ENCODE peak calls at places on chromosomes 7 and 10, in four cellular contexts. B, X, K and S are unnamed samples.

GRCh38 chr7:31957090-31957720 is 113.0 kb downstream of the PDE1C start:
- DNase-seq in B (no peak), X (no peak), K (no peak), S (no peak)

GRCh38 chr7:158497627-158498026 is 90.0 kb downstream of the PTPRN2 start:
- DNase-seq in B (no peak), X (no peak), K (no peak), S (no peak)

GRCh38 chr10:113854757-113855626 is 531 bp downstream of the NHLRC2 start:
- DNase-seq in B (peak; percentile 42), X (peak; percentile 65), K (peak; percentile 23), S (peak; percentile 72)

GRCh38 chr7:26100940-26101339 is 51.1 kb upstream of the NFE2L3 start:
- DNase-seq in B (no peak), X (no peak), K (no peak), S (no peak)

GRCh38 chr7:88226886-88227516 is 7.2 kb upstream of the SRI start:
- DNase-seq in B (no peak), X (no peak), K (peak; percentile 90), S (no peak)

GRCh38 chr10:114504769-114505579 is 100.7 kb upstream of the AFAP1L2 start:
- DNase-seq in B (no peak), X (no peak), K (peak; percentile 67), S (no peak)

GRCh38 chr10:59960751-59961150 is 54.4 kb upstream of the CCDC6 start:
- DNase-seq in B (no peak), X (no peak), K (no peak), S (no peak)

GRCh38 chr7:106623846-106624245 is 37.1 kb downstream of the CCDC71L start:
- DNase-seq in B (no peak), X (no peak), K (no peak), S (no peak)

GRCh38 chr10:22849077-22849810 is 78.6 kb upstream of the ARMC3 start:
- DNase-seq in B (no peak), X (no peak), K (peak; percentile 66), S (no peak)

DNA sequence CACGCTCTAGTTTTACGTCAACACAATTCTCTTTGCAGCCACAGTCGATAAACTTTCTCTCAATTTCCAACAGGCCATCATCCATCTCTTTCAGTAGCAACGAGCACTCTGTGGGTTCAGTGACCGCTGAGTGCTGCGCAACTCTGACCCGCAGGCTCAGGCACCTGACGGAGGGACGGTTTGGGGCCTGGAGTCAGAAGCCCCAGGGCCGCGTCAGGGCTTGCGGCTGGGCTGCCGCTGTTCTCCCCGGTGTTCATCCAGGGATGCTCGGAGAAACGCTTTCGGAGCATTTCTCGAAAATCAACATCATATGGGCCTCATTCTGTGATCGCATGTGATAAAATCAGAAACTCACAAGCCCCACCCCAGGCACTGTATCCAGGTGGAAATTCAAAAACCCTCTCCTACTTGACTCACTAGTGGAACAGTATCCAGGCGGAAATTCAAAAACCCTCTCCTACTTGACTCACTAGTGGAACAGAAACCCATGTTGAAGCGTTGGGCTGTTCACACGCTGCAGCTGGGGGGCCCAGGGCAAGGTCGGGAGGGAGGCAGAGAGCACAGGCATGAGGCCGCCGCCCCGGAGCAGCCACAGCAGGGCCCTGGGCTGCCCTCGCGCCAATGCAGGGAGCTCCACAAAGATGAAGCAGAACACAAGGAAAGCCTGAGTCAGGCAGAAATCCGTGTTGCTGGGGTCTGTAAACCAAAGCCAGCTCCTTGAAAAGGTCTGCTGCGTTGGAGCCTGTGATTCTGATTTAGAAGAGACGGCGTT is 73.3 kb upstream of the NKX6-2 start:
- DNase-seq in B (peak; percentile 6), X (no peak), K (no peak), S (no peak)
- TF ChIP-seq ELF4 in B (no peak), X (no peak), K (no peak), S (no peak)

GRCh38 chr7:30893357-30893756 is 18.3 kb upstream of the AQP1 start:
- DNase-seq in B (no peak), X (no peak), K (no peak), S (peak; percentile 31)

GRCh38 chr7:30884881-30885280 is 26.8 kb upstream of the AQP1 start:
- DNase-seq in B (no peak), X (no peak), K (no peak), S (no peak)

GRCh38 chr7:30886608-30887011 is 25.0 kb upstream of the AQP1 start:
- DNase-seq in B (no peak), X (no peak), K (no peak), S (no peak)

GRCh38 chr7:30887464-30887872 is 24.2 kb upstream of the AQP1 start:
- DNase-seq in B (no peak), X (no peak), K (no peak), S (no peak)

DNA sequence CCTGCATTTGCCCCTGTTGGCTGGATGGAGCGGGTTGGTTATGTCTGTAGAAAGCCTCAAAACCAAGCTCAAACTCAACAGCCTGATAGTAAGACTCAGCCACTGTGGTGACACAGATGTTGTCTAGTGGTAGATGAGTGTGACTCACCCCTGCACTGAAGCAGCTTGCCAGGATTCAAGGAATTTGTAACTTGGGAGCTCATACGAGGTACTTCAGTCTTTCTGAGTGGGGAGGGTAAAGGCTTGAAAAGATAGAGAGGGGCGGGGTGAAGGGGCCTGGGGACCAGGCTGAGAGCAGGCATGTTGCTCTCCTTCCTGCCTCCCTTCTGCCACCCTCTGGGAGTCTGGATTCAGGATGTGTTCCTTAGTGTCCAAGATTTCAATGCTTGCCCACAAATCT is 22.9 kb upstream of the AQP1 start:
- DNase-seq in B (no peak), X (no peak), K (no peak), S (no peak)
- TF ChIP-seq ELF4 in B (no peak), X (no peak), K (no peak), S (no peak)

GRCh38 chr7:29563590-29564454 is at the start of gene PRR15:
- DNase-seq in B (peak; percentile 84), X (no peak), K (peak; percentile 64), S (peak; percentile 66)
- TF ChIP-seq ELF4 in B (no peak), X (no peak), K (peak; percentile 38), S (no peak)

GRCh38 chr10:91251430-91252056 is 31.1 kb downstream of the PCGF5 start:
- DNase-seq in B (peak; percentile 22), X (peak; percentile 40), K (peak; percentile 54), S (peak; percentile 54)
- TF ChIP-seq ELF4 in B (no peak), X (no peak), K (no peak), S (no peak)

DNA sequence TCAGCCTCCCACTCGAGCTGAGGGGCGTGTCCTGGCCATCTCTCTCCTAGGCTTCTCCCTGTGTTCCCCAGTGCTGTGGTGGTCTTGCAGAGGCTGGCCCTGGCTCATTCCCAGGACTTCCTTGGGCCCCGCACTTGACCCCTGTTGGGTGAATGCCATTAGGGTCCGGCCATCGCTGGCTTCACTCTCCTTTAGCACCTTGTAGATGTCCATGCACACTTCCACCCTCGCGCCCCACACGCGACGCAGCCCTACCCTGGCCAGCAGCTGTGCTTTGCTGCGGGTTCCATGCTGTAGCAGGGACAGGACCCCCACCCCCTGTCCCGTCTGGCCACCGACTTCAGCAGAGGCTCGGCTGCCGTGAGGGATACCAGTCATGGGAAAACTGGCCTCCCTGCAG is 46.3 kb downstream of the PITRM1 start:
- DNase-seq in B (no peak), X (no peak), K (no peak), S (no peak)
- TF ChIP-seq ELF4 in B (no peak), X (no peak), K (no peak), S (no peak)

DNA sequence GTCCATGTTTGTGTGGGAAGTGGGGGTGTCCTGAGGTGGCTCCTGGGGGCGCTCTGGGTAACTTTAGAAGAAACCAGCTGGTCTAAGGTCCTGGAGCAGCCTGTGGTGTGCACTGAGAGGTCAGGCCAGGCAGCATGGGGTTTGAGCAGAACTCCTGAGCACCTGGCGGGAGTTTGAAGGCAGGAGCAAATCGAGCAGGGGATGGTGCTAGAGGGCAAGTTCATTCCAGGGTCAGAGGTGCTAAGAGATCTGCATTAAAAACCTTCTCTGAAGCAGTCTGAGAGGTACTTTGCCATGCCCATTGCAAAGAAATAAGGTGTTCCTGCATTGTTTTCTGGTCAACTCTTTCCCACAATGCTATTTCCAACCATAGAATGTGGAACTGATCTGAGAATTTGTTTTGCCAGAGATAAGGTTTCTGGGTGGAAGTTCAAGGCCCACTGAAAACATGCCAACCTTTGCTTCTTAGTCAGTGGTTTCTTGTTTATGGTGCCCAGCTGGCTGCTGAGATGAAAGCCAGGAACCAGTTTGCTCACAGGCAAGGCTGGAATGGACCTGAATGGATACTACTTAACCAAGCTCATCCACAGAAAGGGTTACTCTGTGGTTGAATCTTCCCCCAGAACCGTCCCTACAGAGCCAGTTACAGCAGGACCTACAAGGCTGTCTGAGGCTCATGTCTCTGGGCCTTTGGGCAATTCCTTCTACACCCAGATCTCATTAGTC is 136.3 kb upstream of the TMEM72 start:
- DNase-seq in B (no peak), X (no peak), K (no peak), S (no peak)
- TF ChIP-seq ELF4 in B (no peak), X (no peak), K (no peak), S (no peak)

GRCh38 chr10:70317943-70318318 is 34.1 kb upstream of the NPFFR1 start:
- DNase-seq in B (no peak), X (no peak), K (no peak), S (no peak)

GRCh38 chr10:70317272-70317942 is 33.6 kb upstream of the NPFFR1 start:
- DNase-seq in B (no peak), X (no peak), K (peak; percentile 33), S (no peak)

GRCh38 chr10:70315276-70315675 is 31.5 kb upstream of the NPFFR1 start:
- DNase-seq in B (no peak), X (no peak), K (no peak), S (no peak)

GRCh38 chr10:70312972-70313371 is 29.2 kb upstream of the NPFFR1 start:
- DNase-seq in B (no peak), X (no peak), K (no peak), S (no peak)

GRCh38 chr10:70315815-70316214 is 32.0 kb upstream of the NPFFR1 start:
- DNase-seq in B (no peak), X (no peak), K (no peak), S (no peak)
- TF ChIP-seq ELF4 in B (no peak), X (no peak), K (no peak), S (no peak)

GRCh38 chr7:68417002-68417401 is 1181.3 kb upstream of the AUTS2 start:
- DNase-seq in B (no peak), X (no peak), K (no peak), S (no peak)

GRCh38 chr7:68417659-68418058 is 1180.6 kb upstream of the AUTS2 start:
- DNase-seq in B (no peak), X (peak; percentile 32), K (no peak), S (no peak)

GRCh38 chr7:68409851-68410250 is 1188.4 kb upstream of the AUTS2 start:
- DNase-seq in B (no peak), X (no peak), K (no peak), S (no peak)

GRCh38 chr7:68411742-68412141 is 1186.5 kb upstream of the AUTS2 start:
- DNase-seq in B (no peak), X (no peak), K (no peak), S (no peak)

DNA sequence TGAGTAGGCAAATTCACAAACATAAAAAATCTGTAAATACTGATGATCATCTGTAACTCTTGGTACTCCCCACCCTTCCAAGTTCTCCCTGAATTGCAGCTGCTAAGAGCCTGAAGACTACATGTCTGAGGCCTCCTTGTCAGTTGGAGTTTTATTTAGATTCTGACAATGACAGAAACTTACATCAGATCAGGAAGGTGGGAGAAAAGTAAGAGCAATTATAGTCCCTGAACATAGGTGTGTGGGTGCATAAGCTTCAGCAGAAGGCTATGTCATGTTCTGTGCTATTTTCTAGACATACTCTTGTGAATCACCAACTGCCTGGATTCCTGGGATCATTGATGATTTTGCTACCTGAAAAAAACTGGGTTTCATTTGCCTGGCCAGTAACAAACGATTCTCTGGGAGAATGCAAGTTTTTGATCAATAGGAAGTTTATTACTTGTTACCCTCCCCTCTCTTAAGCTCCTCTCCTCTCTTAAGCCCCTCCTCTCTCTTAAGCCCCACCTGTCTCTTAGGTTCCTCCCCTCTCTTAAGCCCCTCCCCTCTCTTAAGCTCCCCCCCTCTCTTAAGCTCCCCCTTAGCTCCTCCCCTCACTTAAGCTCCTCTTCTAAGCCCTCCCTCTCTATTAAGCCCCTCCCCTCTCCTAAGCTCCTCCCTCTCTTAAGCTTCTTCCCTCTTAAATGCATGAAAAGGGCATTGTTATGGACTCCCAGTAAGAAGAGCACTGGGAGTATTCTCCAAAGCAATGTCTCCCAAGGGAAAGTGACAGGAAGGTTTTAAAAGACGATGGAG is 1183.4 kb upstream of the AUTS2 start:
- DNase-seq in B (no peak), X (peak; percentile 61), K (no peak), S (no peak)
- TF ChIP-seq ELF4 in B (no peak), X (no peak), K (no peak), S (no peak)